ENCODE peak calls at places on chromosomes 1 and 21, in six cellular contexts. Y is testis, N is mammary epithelial cell, C is aorta, S is psoas muscle, H is ovary. L is an unnamed sample. For H3K36me3, the result is how much of the 10 kb centered on the place peaks cover.

GRCh38 chr1:201363455-201363854 is 14.0 kb downstream of the TNNT2 start:
- DNase-seq in Y (no peak), N (no peak), C (peak), S (peak), H (no peak), L (no peak)

GRCh38 chr1:167166703-167167100 is 54.0 kb upstream of the POU2F1 start:
- DNase-seq in Y (no peak), N (no peak), C (no peak), S (no peak), H (no peak), L (no peak)

GRCh38 chr1:243731301-243731891 is 118.6 kb downstream of the AKT3 start:
- DNase-seq in Y (peak), N (no peak), C (peak), S (no peak), H (no peak), L (peak)

GRCh38 chr1:46675549-46676314 is 4.1 kb downstream of the TEX38 start:
- DNase-seq in Y (no peak), N (no peak), C (no peak), S (no peak), H (no peak), L (no peak)

GRCh38 chr1:76705560-76705959 is 161.7 kb upstream of the ST6GALNAC5 start:
- DNase-seq in Y (no peak), N (no peak), C (no peak), S (no peak), H (no peak), L (no peak)

GRCh38 chr1:40777224-40777970 is 6.2 kb upstream of the KCNQ4 start:
- DNase-seq in Y (no peak), N (no peak), C (no peak), S (no peak), H (no peak), L (no peak)

GRCh38 chr1:86052948-86053698 is 103.4 kb downstream of the COL24A1 start:
- DNase-seq in Y (no peak), N (no peak), C (no peak), S (no peak), H (no peak), L (no peak)

GRCh38 chr21:25507522-25507921 is 99.8 kb downstream of the MRPL39 start:
- DNase-seq in Y (no peak), N (no peak), C (no peak), S (no peak), H (no peak), L (no peak)

GRCh38 chr1:89465201-89465600 is 59.4 kb upstream of the LRRC8B start:
- DNase-seq in Y (no peak), N (peak), C (no peak), S (no peak), H (no peak), L (no peak)

GRCh38 chr1:15176898-15177665 is 23.5 kb downstream of the TMEM51 start:
- DNase-seq in Y (no peak), N (no peak), C (peak), S (no peak), H (no peak), L (no peak)

GRCh38 chr1:1371741-1372711 is 3.0 kb downstream of the AURKAIP1 start:
- DNase-seq in Y (peak), N (no peak), C (peak), S (peak), H (peak), L (no peak)

GRCh38 chr1:234065794-234066447 is 161.4 kb downstream of the SLC35F3 start:
- DNase-seq in Y (peak), N (peak), C (peak), S (peak), H (peak), L (peak)

GRCh38 chr1:28893403-28894102 is 20.8 kb upstream of the EPB41 start:
- DNase-seq in Y (no peak), N (no peak), C (no peak), S (peak), H (no peak), L (peak)

GRCh38 chr1:51753969-51754368 is 124.6 kb downstream of the NRDC start:
- DNase-seq in Y (no peak), N (no peak), C (no peak), S (no peak), H (no peak), L (no peak)

GRCh38 chr1:91511386-91511785 is 10.7 kb downstream of the CDC7 start:
- DNase-seq in Y (no peak), N (peak), C (no peak), S (no peak), H (no peak), L (peak)

GRCh38 chr1:58477390-58477789 is 69.1 kb downstream of the OMA1 start:
- DNase-seq in Y (no peak), N (peak), C (no peak), S (no peak), H (no peak), L (no peak)

GRCh38 chr1:201361652-201362504 is 15.6 kb downstream of the TNNT2 start:
- DNase-seq in Y (peak), N (peak), C (peak), S (peak), H (no peak), L (no peak)

GRCh38 chr21:35616090-35616489 is 444.2 kb downstream of the SETD4 start:
- DNase-seq in Y (no peak), N (peak), C (no peak), S (no peak), H (no peak), L (peak)

GRCh38 chr1:20733361-20733975 is 965 bp upstream of the SH2D5 start:
- DNase-seq in Y (no peak), N (no peak), C (no peak), S (no peak), H (no peak), L (no peak)

GRCh38 chr1:113190930-113191329 is 117.9 kb downstream of the LRIG2 start:
- DNase-seq in Y (no peak), N (no peak), C (no peak), S (no peak), H (no peak), L (no peak)

GRCh38 chr1:113195115-113195845 is 122.3 kb downstream of the LRIG2 start:
- DNase-seq in Y (no peak), N (no peak), C (no peak), S (no peak), H (no peak), L (no peak)

GRCh38 chr1:113191579-113192076 is 118.6 kb downstream of the LRIG2 start:
- DNase-seq in Y (no peak), N (peak), C (no peak), S (no peak), H (no peak), L (no peak)

GRCh38 chr1:113192242-113192641 is 119.2 kb downstream of the LRIG2 start:
- DNase-seq in Y (no peak), N (no peak), C (no peak), S (no peak), H (no peak), L (no peak)

GRCh38 chr1:113192980-113193379 is 120.0 kb downstream of the LRIG2 start:
- DNase-seq in Y (no peak), N (no peak), C (no peak), S (no peak), H (no peak), L (no peak)
- H3K36me3 ChIP-seq in Y (under half), N (under half), C (under half), S (under half), H (under half), L (under half)

GRCh38 chr1:244840219-244840794 is 4.8 kb downstream of the COX20 start:
- DNase-seq in Y (peak), N (no peak), C (no peak), S (no peak), H (no peak), L (no peak)
- H3K36me3 ChIP-seq in Y (under half), N (under half), C (under half), S (half or more), H (under half), L (under half)

GRCh38 chr1:212958175-212958574 is 7.8 kb downstream of the VASH2 start:
- DNase-seq in Y (no peak), N (no peak), C (no peak), S (no peak), H (no peak), L (peak)

GRCh38 chr1:212957546-212957945 is 7.2 kb downstream of the VASH2 start:
- DNase-seq in Y (no peak), N (no peak), C (no peak), S (no peak), H (no peak), L (no peak)

GRCh38 chr1:212962509-212962908 is 12.2 kb downstream of the VASH2 start:
- DNase-seq in Y (no peak), N (no peak), C (no peak), S (no peak), H (no peak), L (no peak)

GRCh38 chr1:212960932-212961331 is 10.6 kb downstream of the VASH2 start:
- DNase-seq in Y (no peak), N (no peak), C (no peak), S (no peak), H (no peak), L (no peak)

DNA sequence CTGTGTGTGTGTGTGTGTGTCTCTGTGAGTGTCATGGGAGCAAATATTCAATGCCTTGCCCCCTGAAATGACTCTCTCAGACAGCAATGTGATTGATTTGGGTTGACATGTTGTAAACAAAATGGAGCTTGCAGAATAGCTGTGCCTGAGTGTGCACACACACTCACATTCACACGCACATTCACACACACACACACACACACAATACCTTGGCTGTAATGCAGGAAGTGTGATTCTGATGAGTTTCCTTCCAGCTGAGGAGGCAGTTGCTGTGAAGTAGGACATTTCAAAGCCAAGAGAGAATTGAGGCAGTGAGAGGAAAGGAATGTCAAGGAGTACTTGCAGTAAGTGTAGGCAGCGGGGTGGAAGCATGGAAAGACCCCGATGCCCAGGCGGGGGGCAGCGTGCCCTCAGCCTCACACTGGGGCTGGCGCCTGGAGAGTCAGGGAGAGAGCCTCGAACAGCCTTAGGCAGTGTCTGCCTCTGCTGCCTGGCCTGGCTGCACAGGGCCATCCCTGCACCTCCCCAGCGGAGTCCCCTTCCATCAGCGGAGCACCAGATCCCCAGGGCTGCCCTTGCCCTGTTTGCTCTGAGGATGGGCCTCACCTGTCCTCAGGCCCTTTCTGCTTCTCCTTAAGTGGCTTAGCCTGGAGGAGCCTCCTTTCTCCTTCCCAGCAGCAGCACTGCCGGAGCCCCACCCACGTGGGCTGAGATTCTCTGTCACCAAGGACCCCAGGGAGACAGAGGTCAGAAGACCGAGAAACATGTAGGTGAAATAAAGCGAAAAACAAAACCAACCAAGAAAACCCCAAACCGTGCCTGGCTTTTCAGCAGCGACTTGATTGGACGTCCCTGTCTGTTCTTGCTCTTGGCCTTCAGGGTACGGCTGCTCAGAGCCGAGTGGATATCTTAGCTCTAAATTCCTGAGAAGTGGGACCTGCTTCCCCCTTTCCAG is 9.2 kb downstream of the VASH2 start:
- DNase-seq in Y (no peak), N (no peak), C (no peak), S (no peak), H (no peak), L (no peak)
- H3K36me3 ChIP-seq in Y (under half), N (under half), C (under half), S (under half), H (under half), L (under half)

DNA sequence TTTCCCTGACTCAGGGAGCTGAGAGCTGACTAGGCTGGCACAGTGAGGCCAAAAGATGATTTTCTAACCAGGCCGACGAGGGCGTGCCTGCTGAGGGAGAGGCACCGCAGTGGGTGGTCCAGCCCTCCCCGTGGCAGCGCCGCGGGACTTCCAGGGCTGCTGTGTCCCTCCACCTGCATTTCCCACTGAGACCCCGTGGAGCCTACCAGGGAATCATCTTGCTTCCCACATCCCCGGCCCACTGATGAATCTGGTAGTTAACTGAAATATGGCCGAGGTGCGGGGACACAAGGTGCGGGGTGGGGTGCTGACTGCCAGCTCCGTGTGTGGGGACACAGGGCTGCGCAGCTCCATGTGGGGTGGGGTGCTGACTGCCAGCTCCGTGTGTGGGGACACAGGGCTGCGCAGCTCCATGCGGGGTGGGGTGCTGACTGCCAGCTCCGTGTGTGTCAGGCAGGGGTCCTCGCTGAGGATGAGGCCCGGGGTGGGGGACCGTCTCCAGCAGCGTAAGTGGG is 10.4 kb downstream of the WRAP73 start:
- DNase-seq in Y (no peak), N (no peak), C (peak), S (no peak), H (no peak), L (no peak)
- H3K36me3 ChIP-seq in Y (under half), N (under half), C (under half), S (half or more), H (under half), L (under half)

GRCh38 chr1:23695667-23696066 is 4.1 kb downstream of the RPL11 start:
- DNase-seq in Y (no peak), N (no peak), C (no peak), S (no peak), H (no peak), L (no peak)

GRCh38 chr1:23693599-23693998 is 2.0 kb downstream of the RPL11 start:
- DNase-seq in Y (no peak), N (no peak), C (no peak), S (no peak), H (no peak), L (no peak)

GRCh38 chr1:23694371-23694770 is 2.8 kb downstream of the RPL11 start:
- DNase-seq in Y (no peak), N (no peak), C (no peak), S (no peak), H (no peak), L (no peak)

GRCh38 chr1:23691499-23692307 is at the start of gene RPL11:
- DNase-seq in Y (peak), N (peak), C (peak), S (peak), H (peak), L (peak)

GRCh38 chr1:23692308-23692871 is 784 bp downstream of the RPL11 start:
- DNase-seq in Y (no peak), N (no peak), C (no peak), S (no peak), H (no peak), L (no peak)
- H3K36me3 ChIP-seq in Y (under half), N (under half), C (under half), S (half or more), H (under half), L (under half)

DNA sequence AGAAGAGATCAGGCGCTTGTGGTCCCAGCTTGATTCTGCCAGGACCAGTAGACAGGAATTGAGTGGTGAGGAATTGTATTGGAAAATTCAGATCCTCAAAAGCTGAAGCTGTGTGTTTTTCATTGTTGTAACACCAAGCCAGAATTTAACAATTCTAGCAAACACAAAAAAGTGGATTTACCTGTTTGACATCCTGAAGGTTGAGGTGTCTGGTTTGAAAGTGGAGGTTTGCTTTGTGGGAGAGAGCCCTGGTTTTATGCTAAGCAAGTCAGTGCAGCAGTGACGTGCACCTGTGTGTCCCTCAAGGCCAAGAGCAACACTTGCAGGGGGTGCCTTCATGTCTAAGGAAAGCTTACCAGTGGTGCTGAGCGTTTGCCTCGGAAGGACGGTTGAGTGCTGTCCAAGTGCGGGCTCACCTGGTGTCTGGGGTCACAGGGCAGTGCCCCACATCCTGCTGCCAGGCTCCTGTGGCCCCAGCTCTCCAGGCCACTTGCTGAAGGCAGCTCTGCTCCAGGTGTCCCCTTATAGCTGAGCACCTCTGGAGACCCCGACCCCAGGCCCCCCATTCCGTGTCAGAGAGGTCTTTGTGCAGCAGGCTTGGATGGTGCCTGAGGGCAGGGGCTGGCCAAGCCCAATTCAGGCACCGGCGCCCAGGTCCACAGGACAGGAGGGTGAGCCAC is 27.7 kb downstream of the PCNT start:
- DNase-seq in Y (no peak), N (no peak), C (no peak), S (peak), H (no peak), L (no peak)
- H3K36me3 ChIP-seq in Y (under half), N (under half), C (under half), S (half or more), H (under half), L (half or more)

GRCh38 chr1:160342520-160342919 is 530 bp downstream of the COPA start:
- DNase-seq in Y (no peak), N (peak), C (no peak), S (no peak), H (no peak), L (no peak)

GRCh38 chr1:160342953-160343869 is at the start of the genes COPA and NCSTN:
- DNase-seq in Y (peak), N (peak), C (peak), S (peak), H (peak), L (peak)

GRCh38 chr1:160352555-160352954 is 9.4 kb downstream of the NCSTN start:
- DNase-seq in Y (no peak), N (no peak), C (no peak), S (no peak), H (no peak), L (no peak)

GRCh38 chr1:160351629-160352028 is 8.4 kb downstream of the NCSTN start:
- DNase-seq in Y (no peak), N (no peak), C (no peak), S (peak), H (no peak), L (no peak)

GRCh38 chr1:160346953-160347352 is 3.8 kb downstream of the NCSTN start:
- DNase-seq in Y (no peak), N (no peak), C (no peak), S (no peak), H (no peak), L (no peak)
- H3K36me3 ChIP-seq in Y (under half), N (under half), C (under half), S (half or more), H (under half), L (under half)

GRCh38 chr1:18761948-18762905 is 97.2 kb downstream of the TAS1R2 start:
- DNase-seq in Y (no peak), N (no peak), C (no peak), S (no peak), H (no peak), L (no peak)
- H3K36me3 ChIP-seq in Y (under half), N (under half), C (under half), S (under half), H (under half), L (under half)